ENCODE peak calls at places on chromosomes 5 and 9, in five cellular contexts. P is bronchial epithelial cell; U is CD4-positive, alpha-beta T cell; Q is fibroblast of pulmonary artery; M is WTC11. F is an unnamed sample.

GRCh38 chr9:107367727-107368502 is 84.8 kb downstream of the RAD23B start:
- DNase-seq in P (peak), U (no peak), Q (peak), M (no peak), F (peak)

GRCh38 chr9:88973281-88974045 is 17.8 kb upstream of the S1PR3 start:
- DNase-seq in P (no peak), U (no peak), Q (no peak), M (no peak), F (no peak)

GRCh38 chr5:137142371-137143243 is 356.5 kb downstream of the SPOCK1 start:
- DNase-seq in P (peak), U (no peak), Q (peak), M (no peak), F (peak)

GRCh38 chr9:133103183-133103986 is 17.7 kb downstream of the RALGDS start:
- DNase-seq in P (no peak), U (peak), Q (peak), M (peak), F (peak)

GRCh38 chr9:38047301-38048251 is 21.5 kb downstream of the SHB start:
- DNase-seq in P (peak), U (no peak), Q (peak), M (peak), F (peak)

GRCh38 chr5:7957329-7957728 is 88.4 kb downstream of the MTRR start:
- DNase-seq in P (no peak), U (no peak), Q (no peak), M (no peak), F (no peak)

GRCh38 chr9:70954126-70954525 is 167.3 kb downstream of the TRPM3 start:
- DNase-seq in P (peak), U (no peak), Q (peak), M (no peak), F (peak)

GRCh38 chr9:121895836-121896544 is 197.1 kb downstream of the TTLL11 start:
- DNase-seq in P (no peak), U (no peak), Q (peak), M (no peak), F (peak)

GRCh38 chr9:7212101-7212500 is 454.3 kb downstream of the KDM4C start:
- DNase-seq in P (no peak), U (no peak), Q (no peak), M (no peak), F (no peak)

GRCh38 chr5:42993516-42994284 is 46.4 kb downstream of the ANXA2R start:
- DNase-seq in P (peak), U (peak), Q (peak), M (no peak), F (peak)
- TF ChIP-seq CTCF in P (no peak), U (no peak), Q (no peak), M (no peak), F (no peak)

GRCh38 chr5:156522651-156523529 is 195.9 kb downstream of the SGCD start:
- DNase-seq in P (no peak), U (no peak), Q (no peak), M (no peak), F (no peak)
- TF ChIP-seq CTCF in P (no peak), U (no peak), Q (no peak), M (no peak), F (no peak)

GRCh38 chr5:38404667-38405276 is 146.4 kb downstream of the EGFLAM start:
- DNase-seq in P (peak), U (no peak), Q (no peak), M (peak), F (peak)
- TF ChIP-seq CTCF in P (peak), U (no peak), Q (peak), M (no peak), F (peak)

DNA sequence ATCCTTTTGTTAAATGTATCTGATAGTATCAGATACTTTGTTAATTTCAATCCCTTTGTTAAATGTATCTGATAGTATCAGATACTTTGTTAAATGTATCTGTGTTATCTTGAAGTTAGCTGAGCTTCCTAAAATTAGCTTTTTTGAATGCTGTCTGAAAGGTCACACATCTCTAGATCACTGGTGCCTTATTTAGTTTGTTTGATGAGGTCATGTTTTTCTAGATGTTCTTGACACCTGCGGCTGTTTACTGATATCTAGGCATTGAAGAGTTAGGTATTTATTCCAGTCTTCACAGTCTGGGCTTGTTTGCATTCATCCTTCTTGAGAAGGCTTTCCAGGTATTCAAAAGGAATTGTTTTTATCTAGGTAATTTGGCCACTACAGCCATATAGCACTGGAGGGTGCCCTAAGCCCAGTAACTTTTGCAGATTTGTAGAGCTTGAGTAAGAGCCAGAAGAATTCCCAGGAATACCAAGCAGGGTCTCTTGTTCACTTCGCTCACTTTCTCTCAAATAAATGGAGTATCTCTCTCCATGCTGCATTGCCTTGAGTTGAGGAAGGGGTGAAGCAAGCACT is 435.4 kb upstream of the GRAMD2B start:
- DNase-seq in P (no peak), U (no peak), Q (peak), M (no peak), F (no peak)
- TF ChIP-seq CTCF in P (no peak), U (no peak), Q (peak), M (no peak), F (no peak)